ENCODE peak calls at places on chromosomes 11 and 22, in ten cellular contexts. X is suprapubic skin, G is choroid plexus epithelial cell, H is cardiac muscle cell, S is IMR-90, J is fibroblast of pulmonary artery, E is astrocyte of the spinal cord, B is NB4, N is Panc1, O is A549. W is an unnamed sample.

GRCh38 chr22:29225422-29226090 is 19.9 kb downstream of the EMID1 start:
- DNase-seq in S (peak), X (no peak), O (no peak), G (peak), H (peak), B (no peak), E (no peak), N (no peak), J (peak), W (no peak)

GRCh38 chr11:90113541-90113940 is 20.9 kb upstream of the NAALAD2 start:
- DNase-seq in G (peak), H (peak), E (peak), O (no peak), J (peak), X (no peak), N (no peak), B (peak), S (no peak), W (no peak)

GRCh38 chr11:102309621-102310541 is 7.4 kb upstream of the BIRC3 start:
- DNase-seq in S (no peak), H (no peak), O (no peak), X (no peak), G (no peak), N (no peak), E (no peak), J (no peak), B (peak), W (no peak)

GRCh38 chr11:8241373-8242112 is 22.1 kb downstream of the LMO1 start:
- DNase-seq in N (no peak), H (no peak), S (no peak), E (no peak), G (no peak), B (no peak), J (no peak), X (no peak), O (no peak), W (no peak)

GRCh38 chr22:30870451-30871345 is 97.9 kb downstream of the MORC2 start:
- DNase-seq in E (no peak), H (no peak), B (no peak), J (no peak), O (no peak), G (no peak), S (no peak), X (peak), N (no peak), W (no peak)

GRCh38 chr11:94314064-94314463 is 9.7 kb downstream of the IZUMO1R start:
- DNase-seq in G (no peak), B (no peak), H (no peak), S (no peak), J (no peak), O (no peak), N (no peak), X (no peak), E (no peak), W (no peak)

GRCh38 chr11:35085766-35086165 is 53.2 kb upstream of the CD44 start:
- DNase-seq in J (peak), H (peak), B (no peak), N (no peak), G (peak), X (no peak), S (no peak), E (no peak), O (no peak), W (no peak)

GRCh38 chr11:61574611-61575010 is 6.3 kb downstream of the SYT7 start:
- DNase-seq in O (no peak), B (no peak), S (no peak), E (no peak), N (no peak), J (no peak), H (no peak), X (no peak), G (no peak), W (no peak)

GRCh38 chr11:131632971-131633370 is 262.6 kb downstream of the NTM start:
- DNase-seq in N (no peak), E (no peak), J (no peak), X (no peak), G (no peak), S (no peak), H (no peak), B (no peak), O (no peak), W (no peak)

GRCh38 chr11:75563978-75564552 is 2.0 kb downstream of the SERPINH1 start:
- DNase-seq in H (peak), E (peak), N (no peak), O (no peak), G (peak), B (no peak), X (no peak), J (peak), S (peak), W (no peak)

GRCh38 chr22:48301421-48301820 is 1526.3 kb downstream of the BRD1 start:
- DNase-seq in H (no peak), J (no peak), O (no peak), G (no peak), S (no peak), X (no peak), N (no peak), E (no peak), B (no peak), W (no peak)

GRCh38 chr22:45868586-45869443 is 108.1 kb downstream of the WNT7B start:
- DNase-seq in X (no peak), H (no peak), E (no peak), S (no peak), J (no peak), O (no peak), B (no peak), G (no peak), N (no peak), W (no peak)

GRCh38 chr11:81869337-81870065 is 864.2 kb downstream of the FAM181B start:
- DNase-seq in E (peak), H (peak), N (no peak), J (peak), X (no peak), G (peak), S (no peak), B (peak), O (no peak), W (peak)

GRCh38 chr11:44774131-44774530 is 47.4 kb downstream of the TSPAN18 start:
- DNase-seq in B (peak), N (no peak), X (peak), G (no peak), H (no peak), S (no peak), J (no peak), E (no peak), O (no peak), W (no peak)

GRCh38 chr11:125075242-125075625 is 12.1 kb downstream of the SLC37A2 start:
- DNase-seq in S (no peak), H (no peak), E (no peak), O (no peak), B (no peak), G (no peak), J (no peak), X (no peak), N (no peak), W (no peak)

GRCh38 chr22:37427711-37428635 is 694 bp upstream of the ELFN2 start:
- DNase-seq in J (no peak), X (no peak), H (no peak), S (no peak), E (no peak), O (no peak), G (no peak), N (no peak), B (no peak), W (no peak)

GRCh38 chr22:41940853-41941765 is 5.8 kb downstream of the CENPM start:
- DNase-seq in J (peak), X (peak), H (peak), O (peak), B (peak), N (peak), S (peak), E (peak), G (peak), W (peak)

GRCh38 chr11:116837231-116838091 is at the start of gene APOA1:
- DNase-seq in G (no peak), N (no peak), S (no peak), H (peak), E (no peak), O (no peak), X (no peak), J (peak), B (no peak), W (no peak)

GRCh38 chr11:18907391-18907790 is 31.8 kb downstream of the MRGPRX1 start:
- DNase-seq in G (no peak), O (no peak), S (no peak), N (no peak), X (no peak), J (no peak), E (no peak), B (no peak), H (no peak), W (no peak)

DNA sequence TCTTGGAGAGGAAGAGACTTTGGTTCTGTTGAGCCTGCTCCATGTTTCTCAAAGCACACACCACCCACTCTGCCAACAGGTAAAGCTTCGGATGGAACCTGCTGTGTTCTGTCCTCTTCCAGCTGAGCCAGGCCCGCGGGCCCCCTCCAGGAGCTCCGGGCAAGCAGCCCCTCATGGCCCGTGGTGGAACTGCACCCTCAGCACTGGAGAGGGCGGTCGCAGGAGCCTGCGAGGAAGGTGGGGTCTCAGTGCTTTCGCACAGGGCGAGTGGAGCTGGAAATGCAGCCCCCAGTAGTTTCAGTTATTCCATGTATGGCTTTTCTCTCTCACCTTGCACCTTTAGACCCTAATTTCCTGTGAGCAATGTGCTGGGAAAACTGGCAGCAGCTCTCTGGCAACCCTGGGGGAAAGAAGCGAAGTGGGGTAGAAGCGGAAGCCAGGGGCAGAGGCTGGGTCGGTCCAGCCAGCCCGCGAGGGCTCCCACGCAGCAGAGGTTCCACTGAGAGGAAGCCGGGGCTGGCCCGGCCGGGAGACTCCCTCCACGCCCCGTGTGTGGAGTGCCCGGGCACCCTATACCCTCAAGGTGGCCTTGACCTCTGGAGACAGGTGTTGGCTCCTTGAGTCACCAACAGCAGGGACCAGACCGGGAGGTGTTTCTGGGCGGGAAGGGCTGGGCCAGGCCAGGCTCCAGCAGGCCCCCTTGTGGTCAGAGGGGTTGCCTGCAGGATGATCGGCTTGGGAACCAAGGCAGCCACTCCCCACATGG is 119.9 kb upstream of the TMEM45B start:
- DNase-seq in N (peak), S (peak), H (peak), O (peak), J (peak), G (peak), X (no peak), E (peak), B (peak), W (peak)
- H3K4me3 ChIP-seq in N (no peak), S (no peak), H (peak), O (no peak), J (peak), G (peak), X (peak), E (peak), B (no peak), W (no peak)

GRCh38 chr11:37710031-37710430 is 1112.0 kb upstream of the RAG2 start:
- DNase-seq in H (peak), G (no peak), S (peak), J (peak), O (no peak), X (no peak), N (no peak), E (peak), B (no peak), W (no peak)

DNA sequence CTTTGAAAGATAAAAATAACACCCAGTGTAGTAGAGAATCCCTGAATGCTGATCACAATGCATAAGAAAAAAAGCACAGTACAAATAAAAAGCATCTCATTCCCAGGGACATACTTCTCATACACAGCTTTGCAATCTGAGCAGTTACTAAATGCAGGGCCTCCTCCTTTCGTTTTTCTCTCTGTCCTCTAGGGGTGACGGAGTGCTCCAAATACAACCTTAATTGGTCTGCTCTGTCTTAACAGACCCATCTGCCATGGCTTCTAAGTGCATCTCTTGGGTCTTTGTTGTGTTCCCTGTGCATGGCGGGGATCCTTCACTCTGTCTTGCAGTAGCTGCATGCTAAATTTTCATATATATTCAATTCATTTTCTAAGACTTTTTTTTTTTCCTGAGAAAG is 1114.2 kb upstream of the RAG2 start:
- DNase-seq in O (no peak), J (peak), H (peak), E (peak), N (no peak), S (peak), G (peak), X (no peak), B (peak), W (no peak)
- TF ChIP-seq CTCF in O (no peak), J (peak), H (peak), E (peak), N (peak), S (peak), G (peak), X (no peak), B (peak), W (no peak)

DNA sequence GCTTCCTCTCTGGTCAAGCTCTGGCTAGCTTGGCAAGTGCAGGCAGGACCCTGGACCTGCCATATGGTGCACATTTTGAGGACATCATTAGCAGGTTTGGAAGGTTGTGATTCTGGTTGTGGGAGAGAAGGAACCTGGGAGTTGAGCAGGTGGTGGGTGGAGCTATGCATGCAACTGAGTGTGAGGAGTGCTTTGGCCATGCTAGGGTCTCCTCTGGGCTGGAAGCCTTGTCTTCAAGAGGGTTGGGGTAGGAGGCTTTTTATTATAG is 60.1 kb upstream of the B3GAT1 start:
- DNase-seq in N (no peak), O (no peak), J (no peak), X (no peak), E (no peak), S (no peak), B (no peak), H (no peak), G (no peak), W (no peak)
- H3K4me3 ChIP-seq in N (no peak), O (no peak), J (no peak), X (no peak), E (no peak), S (no peak), B (no peak), H (no peak), G (no peak), W (no peak)

GRCh38 chr22:39559456-39560105 is 11.0 kb upstream of the CACNA1I start:
- DNase-seq in S (no peak), X (no peak), H (peak), N (no peak), J (no peak), B (peak), G (no peak), E (no peak), O (no peak), W (peak)

GRCh38 chr22:39558254-39558727 is 12.3 kb upstream of the CACNA1I start:
- DNase-seq in N (no peak), S (no peak), H (no peak), X (no peak), B (no peak), G (no peak), J (no peak), E (no peak), O (no peak), W (no peak)

GRCh38 chr22:39558950-39559349 is 11.6 kb upstream of the CACNA1I start:
- DNase-seq in H (no peak), B (no peak), G (no peak), S (no peak), J (no peak), E (no peak), O (no peak), X (no peak), N (no peak), W (no peak)

GRCh38 chr22:39560127-39560526 is 10.4 kb upstream of the CACNA1I start:
- DNase-seq in E (no peak), J (no peak), N (no peak), X (no peak), S (no peak), G (no peak), B (no peak), O (no peak), H (no peak), W (no peak)

GRCh38 chr22:39556970-39557811 is 13.4 kb upstream of the CACNA1I start:
- DNase-seq in H (peak), O (peak), J (no peak), X (no peak), E (no peak), B (no peak), G (peak), N (no peak), S (peak), W (no peak)
- TF ChIP-seq CTCF in H (peak), O (peak), J (no peak), X (no peak), E (peak), B (no peak), G (peak), N (peak), S (peak), W (no peak)

GRCh38 chr22:19766506-19767426 is 6.2 kb downstream of the TBX1 start:
- DNase-seq in H (peak), E (no peak), N (no peak), J (no peak), G (no peak), X (no peak), O (no peak), B (peak), S (no peak), W (peak)

GRCh38 chr22:19764636-19765476 is 4.3 kb downstream of the TBX1 start:
- DNase-seq in N (no peak), B (no peak), X (no peak), G (no peak), S (no peak), J (no peak), O (no peak), H (no peak), E (no peak), W (no peak)

GRCh38 chr22:19767427-19768380 is 7.1 kb downstream of the TBX1 start:
- DNase-seq in E (no peak), X (no peak), S (no peak), N (no peak), G (no peak), H (no peak), J (no peak), B (no peak), O (no peak), W (no peak)

GRCh38 chr22:19765477-19766234 is 5.1 kb downstream of the TBX1 start:
- DNase-seq in E (no peak), H (peak), S (no peak), G (no peak), X (no peak), O (no peak), B (peak), N (no peak), J (no peak), W (no peak)

GRCh38 chr22:19766235-19766505 is 5.6 kb downstream of the TBX1 start:
- DNase-seq in O (no peak), E (no peak), B (peak), S (no peak), N (no peak), J (no peak), H (no peak), G (no peak), X (no peak), W (no peak)
- H3K4me3 ChIP-seq in O (no peak), E (no peak), B (peak), S (no peak), N (no peak), J (no peak), H (peak), G (no peak), X (peak), W (no peak)

GRCh38 chr11:22666320-22666699 is at the start of gene GAS2:
- DNase-seq in E (no peak), H (peak), S (peak), N (no peak), G (no peak), J (no peak), B (no peak), O (no peak), X (no peak), W (no peak)

GRCh38 chr11:22668005-22668796 is 1.8 kb downstream of the GAS2 start:
- DNase-seq in X (no peak), H (no peak), O (no peak), B (no peak), N (no peak), E (no peak), G (no peak), J (no peak), S (no peak), W (no peak)

GRCh38 chr11:22670803-22671202 is 4.4 kb downstream of the GAS2 start:
- DNase-seq in J (peak), N (peak), B (peak), H (peak), G (peak), E (no peak), O (no peak), S (peak), X (no peak), W (peak)

GRCh38 chr11:22669368-22669767 is 3.0 kb downstream of the GAS2 start:
- DNase-seq in H (no peak), G (no peak), S (no peak), O (no peak), X (no peak), N (no peak), J (no peak), E (no peak), B (no peak), W (no peak)

GRCh38 chr11:22666700-22667439 is 459 bp downstream of the GAS2 start:
- DNase-seq in H (peak), J (peak), E (peak), S (no peak), O (no peak), N (no peak), B (no peak), X (no peak), G (peak), W (peak)
- TF ChIP-seq CTCF in H (no peak), J (no peak), E (no peak), S (no peak), O (no peak), N (no peak), B (no peak), X (no peak), G (no peak), W (no peak)

GRCh38 chr11:62882811-62883496 is 2.3 kb downstream of the SLC3A2 start:
- DNase-seq in B (no peak), X (no peak), J (no peak), O (no peak), N (no peak), S (no peak), H (no peak), G (no peak), E (no peak), W (no peak)

GRCh38 chr11:62885137-62885536 is 4.4 kb downstream of the SLC3A2 start:
- DNase-seq in H (no peak), B (no peak), J (no peak), N (no peak), X (no peak), G (no peak), S (no peak), O (no peak), E (no peak), W (no peak)

GRCh38 chr11:62882428-62882742 is 1.7 kb downstream of the SLC3A2 start:
- DNase-seq in N (no peak), E (no peak), G (no peak), X (no peak), H (no peak), O (no peak), J (no peak), B (no peak), S (no peak), W (no peak)

GRCh38 chr11:62881579-62882427 is 1.1 kb downstream of the SLC3A2 start:
- DNase-seq in J (peak), N (peak), H (peak), O (peak), X (peak), S (peak), E (peak), G (peak), B (peak), W (peak)

DNA sequence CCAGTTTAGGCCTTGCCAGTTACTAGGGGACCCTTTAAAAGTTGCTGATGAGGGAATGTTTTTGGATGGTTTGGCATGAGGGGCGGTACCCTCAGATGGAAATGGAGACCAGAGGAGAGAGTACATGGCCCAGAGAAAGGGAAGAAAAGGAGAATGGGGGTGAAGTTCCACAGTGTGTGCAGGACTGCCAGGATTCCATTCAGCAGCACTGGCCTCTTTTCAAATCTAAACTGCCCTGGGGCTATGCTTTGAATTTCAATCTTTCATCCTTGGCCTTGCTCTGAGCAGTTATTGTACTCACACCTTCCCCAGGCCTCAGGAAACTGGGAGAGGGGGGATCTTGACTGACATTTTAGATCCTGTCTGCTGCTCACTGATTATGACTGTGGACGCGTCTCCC is 3.0 kb downstream of the SLC3A2 start:
- DNase-seq in N (no peak), J (no peak), S (no peak), X (no peak), B (no peak), G (no peak), E (no peak), H (no peak), O (no peak), W (no peak)
- H3K4me3 ChIP-seq in N (peak), J (peak), S (peak), X (peak), B (peak), G (peak), E (peak), H (no peak), O (peak), W (no peak)

W was measured in GM12865.